ENCODE peak calls at places on chromosomes 12 and 14, in six cellular contexts. T is heart left ventricle; R is naive thymus-derived CD4-positive, alpha-beta T cell; M is MM.1S; I is GM12865; O is brain microvascular endothelial cell. X is an unnamed sample.

GRCh38 chr12:124883263-124883876 is 19.7 kb upstream of the SCARB1 start:
- DNase-seq in I (no peak), O (no peak), R (no peak), T (no peak), M (no peak), X (no peak)

GRCh38 chr14:61493239-61493638 is 171.9 kb downstream of the PRKCH start:
- DNase-seq in M (no peak), I (no peak), R (no peak), T (no peak), O (peak), X (no peak)

GRCh38 chr14:86915416-86915815 is 1077.6 kb downstream of the GALC start:
- DNase-seq in M (no peak), I (no peak), T (no peak), O (no peak), R (no peak), X (no peak)

GRCh38 chr12:120207227-120207626 is 6.3 kb upstream of the RPLP0 start:
- DNase-seq in O (no peak), T (no peak), M (no peak), R (no peak), I (no peak), X (no peak)

GRCh38 chr12:83477706-83478105 is 791.0 kb downstream of the TMTC2 start:
- DNase-seq in T (no peak), I (no peak), R (no peak), O (no peak), M (no peak), X (no peak)

GRCh38 chr12:64672925-64673409 is 62.7 kb downstream of the RASSF3 start:
- DNase-seq in M (no peak), I (no peak), O (no peak), T (peak), R (peak), X (no peak)

GRCh38 chr12:116216022-116216756 is 61.3 kb downstream of the MED13L start:
- DNase-seq in R (no peak), O (no peak), M (no peak), T (no peak), I (no peak), X (no peak)

GRCh38 chr12:15243102-15243501 is 21.9 kb upstream of the RERG start:
- DNase-seq in I (no peak), R (no peak), M (no peak), O (no peak), T (no peak), X (no peak)

GRCh38 chr12:87441511-87441910 is 587.7 kb downstream of the C12orf50 start:
- DNase-seq in R (no peak), I (no peak), O (no peak), T (no peak), M (no peak), X (no peak)

GRCh38 chr12:22299294-22299912 is 35.1 kb downstream of the ST8SIA1 start:
- DNase-seq in M (no peak), T (no peak), I (no peak), O (no peak), R (no peak), X (no peak)

GRCh38 chr12:127670294-127670693 is 596.7 kb upstream of the TMEM132C start:
- DNase-seq in M (no peak), I (no peak), O (no peak), R (no peak), T (no peak), X (no peak)

GRCh38 chr14:63157195-63157594 is 47.0 kb upstream of the RHOJ start:
- DNase-seq in M (no peak), O (no peak), I (no peak), T (no peak), R (no peak), X (no peak)

GRCh38 chr14:70780396-70781075 is 28.8 kb downstream of the MAP3K9 start:
- DNase-seq in O (no peak), M (no peak), T (no peak), R (peak), I (peak), X (peak)

GRCh38 chr14:75636100-75636692 is 24.5 kb downstream of the ERG28 start:
- DNase-seq in T (no peak), R (no peak), O (peak), I (no peak), M (no peak), X (no peak)

GRCh38 chr12:124361074-124361965 is 66.4 kb downstream of the RFLNA start:
- DNase-seq in O (no peak), I (no peak), M (no peak), T (no peak), R (no peak), X (no peak)

GRCh38 chr12:1796515-1797010 is 23.8 kb upstream of the LRTM2 start:
- DNase-seq in I (peak), T (peak), O (no peak), M (peak), R (peak), X (no peak)

GRCh38 chr12:1795785-1796514 is 24.4 kb upstream of the LRTM2 start:
- DNase-seq in T (peak), I (peak), M (peak), R (peak), O (peak), X (peak)

GRCh38 chr12:1794440-1795090 is 25.8 kb upstream of the LRTM2 start:
- DNase-seq in T (no peak), R (no peak), M (no peak), O (no peak), I (no peak), X (no peak)

GRCh38 chr12:1793426-1794210 is 26.7 kb upstream of the LRTM2 start:
- DNase-seq in I (no peak), M (no peak), O (no peak), R (no peak), T (no peak), X (no peak)

GRCh38 chr12:1795221-1795784 is 25.1 kb upstream of the LRTM2 start:
- DNase-seq in O (no peak), M (no peak), I (no peak), T (no peak), R (no peak), X (no peak)
- H3K4me3 ChIP-seq in O (no peak), M (no peak), I (no peak), T (peak), R (no peak), X (no peak)

GRCh38 chr14:74572829-74573360 is 39.1 kb downstream of the LTBP2 start:
- DNase-seq in T (peak), M (no peak), O (peak), R (no peak), I (no peak), X (no peak)
- H3K4me3 ChIP-seq in T (no peak), M (no peak), O (peak), R (no peak), I (no peak), X (no peak)

GRCh38 chr12:132998742-132999141 is 12.6 kb downstream of the ZNF26 start:
- DNase-seq in I (no peak), O (no peak), R (no peak), T (no peak), M (no peak), X (no peak)
- H3K4me3 ChIP-seq in I (no peak), O (no peak), R (peak), T (no peak), M (no peak), X (no peak)

GRCh38 chr14:64708148-64709004 is 4.2 kb downstream of the PLEKHG3 start:
- DNase-seq in M (no peak), I (no peak), O (no peak), T (peak), R (no peak), X (no peak)
- H3K4me3 ChIP-seq in M (no peak), I (no peak), O (peak), T (peak), R (peak), X (no peak)

GRCh38 chr14:67268456-67269115 is 27.4 kb downstream of the PALS1 start:
- DNase-seq in R (no peak), O (peak), I (no peak), T (no peak), M (no peak), X (no peak)
- H3K4me3 ChIP-seq in R (no peak), O (peak), I (no peak), T (peak), M (no peak), X (no peak)

GRCh38 chr12:113057565-113058485 is 1.3 kb downstream of the DTX1 start:
- DNase-seq in R (no peak), O (no peak), I (no peak), T (no peak), M (no peak), X (no peak)

GRCh38 chr12:113055594-113056380 is 743 bp upstream of the DTX1 start:
- DNase-seq in O (no peak), I (no peak), M (no peak), R (no peak), T (no peak), X (no peak)

GRCh38 chr12:113054948-113055486 is 1.5 kb upstream of the DTX1 start:
- DNase-seq in T (no peak), I (no peak), R (no peak), O (no peak), M (no peak), X (no peak)

GRCh38 chr12:113056631-113057488 is at the start of gene DTX1:
- DNase-seq in R (peak), I (no peak), M (no peak), T (no peak), O (no peak), X (no peak)

GRCh38 chr12:113056381-113056630 is 224 bp upstream of the DTX1 start:
- DNase-seq in M (no peak), R (no peak), I (no peak), T (no peak), O (no peak), X (no peak)
- H3K4me3 ChIP-seq in M (no peak), R (peak), I (no peak), T (peak), O (peak), X (no peak)